ENCODE peak calls at places on chromosome 22, in four cellular contexts. X, Z, R and P are unnamed samples.

GRCh38 chr22:35313311-35314121 is 13.8 kb downstream of the TOM1 start:
- DNase-seq in X (peak; percentile 48), R (peak; percentile 68), Z (no peak), P (peak; percentile 85)

GRCh38 chr22:33210129-33210784 is 152.1 kb upstream of the SYN3 start:
- DNase-seq in X (peak; percentile 22), R (no peak), Z (no peak), P (no peak)

GRCh38 chr22:19811211-19811621 is 43.5 kb downstream of the GNB1L start:
- DNase-seq in Z (no peak), X (peak; percentile 6), R (no peak), P (no peak)

GRCh38 chr22:35219012-35219411 is 38.3 kb upstream of the HMGXB4 start:
- DNase-seq in X (no peak), Z (no peak), R (no peak), P (no peak)

GRCh38 chr22:44163536-44163935 is 17.2 kb upstream of the PARVG start:
- DNase-seq in X (no peak), R (no peak), Z (no peak), P (no peak)

GRCh38 chr22:43376765-43377485 is 33.8 kb upstream of the SCUBE1 start:
- DNase-seq in X (peak; percentile 55), Z (no peak), R (no peak), P (no peak)

GRCh38 chr22:17817079-17817478 is 42.8 kb upstream of the BID start:
- DNase-seq in Z (no peak), X (no peak), R (no peak), P (no peak)

GRCh38 chr22:19852177-19852781 is 2.4 kb downstream of the GNB1L start:
- DNase-seq in R (no peak), Z (no peak), X (no peak), P (no peak)

GRCh38 chr22:49320714-49321476 is 506.8 kb downstream of the BRD1 start:
- DNase-seq in R (no peak), Z (no peak), X (no peak), P (no peak)

GRCh38 chr22:40058265-40058664 is 63.5 kb downstream of the FAM83F start:
- DNase-seq in R (no peak), Z (no peak), X (no peak), P (no peak)

GRCh38 chr22:48718818-48719500 is 1108.7 kb downstream of the BRD1 start:
- DNase-seq in X (no peak), R (no peak), Z (no peak), P (no peak)

GRCh38 chr22:23100124-23100801 is 29.9 kb downstream of the GNAZ start:
- DNase-seq in R (no peak), Z (no peak), X (no peak), P (no peak)

GRCh38 chr22:46370584-46371373 is 35.3 kb downstream of the TRMU start:
- DNase-seq in Z (no peak), R (no peak), X (no peak), P (no peak)

GRCh38 chr22:41909290-41910049 is 5.4 kb downstream of the SHISA8 start:
- DNase-seq in Z (no peak), X (no peak), R (no peak), P (no peak)

GRCh38 chr22:30275625-30276024 is 9.0 kb upstream of the OSM start:
- DNase-seq in Z (no peak), R (no peak), X (no peak), P (no peak)

GRCh38 chr22:35231585-35232084 is 25.7 kb upstream of the HMGXB4 start:
- DNase-seq in Z (no peak), X (peak; percentile 80), R (no peak), P (peak; percentile 15)

GRCh38 chr22:42688241-42688913 is 32.3 kb downstream of the A4GALT start:
- DNase-seq in Z (peak; percentile 10), R (peak; percentile 69), X (peak; percentile 79), P (no peak)

GRCh38 chr22:24282401-24282800 is 11.8 kb downstream of the SPECC1L start:
- DNase-seq in Z (no peak), X (no peak), R (no peak), P (no peak)

GRCh38 chr22:49525366-49525765 is 302.3 kb downstream of the BRD1 start:
- DNase-seq in Z (no peak), R (no peak), X (no peak), P (no peak)

GRCh38 chr22:46057206-46057605 is 80.2 kb upstream of the WNT7B start:
- DNase-seq in Z (no peak), X (no peak), R (no peak), P (no peak)

GRCh38 chr22:40326905-40327735 is 19.2 kb upstream of the ADSL start:
- DNase-seq in Z (no peak), X (no peak), R (no peak), P (peak; percentile 35)

GRCh38 chr22:27507935-27508504 is 293.5 kb downstream of the MN1 start:
- DNase-seq in R (no peak), Z (no peak), X (no peak), P (no peak)

GRCh38 chr22:24146791-24147353 is 34.4 kb upstream of the SUSD2 start:
- DNase-seq in Z (no peak), X (peak; percentile 40), R (no peak), P (peak; percentile 8)

GRCh38 chr22:17396531-17396930 is 27.3 kb downstream of the CECR2 start:
- DNase-seq in Z (no peak), R (no peak), X (no peak), P (no peak)

GRCh38 chr22:19704355-19705015 is 9.8 kb upstream of the SEPTIN5 start:
- DNase-seq in X (no peak), Z (no peak), R (no peak), P (no peak)

GRCh38 chr22:48097723-48098122 is 1335.3 kb downstream of the TBC1D22A start:
- DNase-seq in Z (no peak), X (no peak), R (no peak), P (no peak)

GRCh38 chr22:29305836-29306174 is 645 bp upstream of the GAS2L1 start:
- DNase-seq in R (no peak), Z (no peak), X (no peak), P (no peak)

GRCh38 chr22:20551805-20552449 is 44.5 kb downstream of the MED15 start:
- DNase-seq in R (no peak), X (peak; percentile 78), Z (no peak), P (no peak)

GRCh38 chr22:27930246-27931060 is 11.4 kb upstream of the PITPNB start:
- DNase-seq in X (no peak), R (no peak), Z (no peak), P (no peak)

GRCh38 chr22:19887251-19887985 is 32.7 kb upstream of the GNB1L start:
- DNase-seq in X (no peak), Z (no peak), R (no peak), P (no peak)

GRCh38 chr22:39654527-39654926 is 84.0 kb downstream of the CACNA1I start:
- DNase-seq in R (no peak), Z (no peak), X (no peak), P (no peak)

GRCh38 chr22:41561335-41561734 is 525 bp downstream of the CSDC2 start:
- DNase-seq in X (no peak), Z (no peak), R (no peak), P (no peak)

GRCh38 chr22:46272196-46272595 is 4.4 kb downstream of the TTC38 start:
- DNase-seq in X (no peak), R (no peak), Z (no peak), P (no peak)

GRCh38 chr22:20779813-20780148 is 5.9 kb downstream of the SERPIND1 start:
- DNase-seq in X (no peak), R (peak; percentile 37), Z (no peak), P (peak; percentile 26)

GRCh38 chr22:23187871-23188700 is 7.8 kb downstream of the BCR start:
- DNase-seq in Z (no peak), X (no peak), R (no peak), P (peak; percentile 64)

GRCh38 chr22:20601308-20601707 is 93.9 kb downstream of the MED15 start:
- DNase-seq in R (no peak), Z (no peak), X (no peak), P (no peak)

GRCh38 chr22:42353883-42354727 is 78.1 kb downstream of the NFAM1 start:
- DNase-seq in Z (no peak), X (no peak), R (no peak), P (no peak)

GRCh38 chr22:26851125-26851524 is 193.7 kb downstream of the MIAT start:
- DNase-seq in Z (no peak), X (no peak), R (no peak), P (no peak)

GRCh38 chr22:41048791-41049717 is 43.3 kb upstream of the EP300 start:
- DNase-seq in Z (no peak), X (peak; percentile 50), R (peak; percentile 51), P (peak; percentile 20)